ENCODE peak calls at places on chromosomes 4 and X, in five cellular contexts. One of them, this sample, is unnamed.

GRCh38 chr4:175531405-175532091 is 280.5 kb downstream of the GPM6A start:
- DNase-seq in Peyer's patch: no peak
- DNase-seq in SK-N-SH: no peak
- DNase-seq in upper lobe of left lung: no peak
- DNase-seq in naive thymus-derived CD4-positive, alpha-beta T cell: no peak
- DNase-seq in this sample: no peak

GRCh38 chr4:94889961-94890360 is 132.2 kb downstream of the BMPR1B start:
- DNase-seq in Peyer's patch: no peak
- DNase-seq in SK-N-SH: no peak
- DNase-seq in upper lobe of left lung: no peak
- DNase-seq in naive thymus-derived CD4-positive, alpha-beta T cell: no peak
- DNase-seq in this sample: no peak

GRCh38 chrX:39764441-39764914 is 333.3 kb downstream of the BCOR start:
- DNase-seq in Peyer's patch: no peak
- DNase-seq in SK-N-SH: no peak
- DNase-seq in upper lobe of left lung: no peak
- DNase-seq in naive thymus-derived CD4-positive, alpha-beta T cell: no peak
- DNase-seq in this sample: no peak

GRCh38 chr4:168846414-168846813 is 163.6 kb downstream of the CBR4 start:
- DNase-seq in Peyer's patch: no peak
- DNase-seq in SK-N-SH: no peak
- DNase-seq in upper lobe of left lung: no peak
- DNase-seq in naive thymus-derived CD4-positive, alpha-beta T cell: no peak
- DNase-seq in this sample: no peak

GRCh38 chr4:171025776-171026175 is 787.4 kb upstream of the GALNTL6 start:
- DNase-seq in Peyer's patch: no peak
- DNase-seq in SK-N-SH: no peak
- DNase-seq in upper lobe of left lung: no peak
- DNase-seq in naive thymus-derived CD4-positive, alpha-beta T cell: no peak
- DNase-seq in this sample: no peak

GRCh38 chr4:153227501-153227900 is 23.3 kb downstream of the TRIM2 start:
- DNase-seq in Peyer's patch: no peak
- DNase-seq in SK-N-SH: no peak
- DNase-seq in upper lobe of left lung: no peak
- DNase-seq in naive thymus-derived CD4-positive, alpha-beta T cell: no peak
- DNase-seq in this sample: no peak

GRCh38 chrX:136067097-136067496 is 80.2 kb upstream of the FHL1 start:
- DNase-seq in Peyer's patch: no peak
- DNase-seq in SK-N-SH: no peak
- DNase-seq in upper lobe of left lung: no peak
- DNase-seq in naive thymus-derived CD4-positive, alpha-beta T cell: no peak
- DNase-seq in this sample: no peak

GRCh38 chr4:20288047-20288650 is 36.4 kb downstream of the SLIT2 start:
- DNase-seq in Peyer's patch: no peak
- DNase-seq in SK-N-SH: no peak
- DNase-seq in upper lobe of left lung: no peak
- DNase-seq in naive thymus-derived CD4-positive, alpha-beta T cell: no peak
- DNase-seq in this sample: no peak

GRCh38 chrX:143027262-143027661 is 1.5 kb downstream of the SPANXN4 start:
- DNase-seq in Peyer's patch: no peak
- DNase-seq in SK-N-SH: no peak
- DNase-seq in upper lobe of left lung: no peak
- DNase-seq in naive thymus-derived CD4-positive, alpha-beta T cell: no peak
- DNase-seq in this sample: no peak

GRCh38 chr4:686371-687040 is 2.4 kb downstream of the SLC49A3 start:
- DNase-seq in Peyer's patch: no peak
- DNase-seq in SK-N-SH: no peak
- DNase-seq in upper lobe of left lung: peak; percentile 79
- DNase-seq in naive thymus-derived CD4-positive, alpha-beta T cell: no peak
- DNase-seq in this sample: no peak

GRCh38 chr4:181293014-181293413 is 950.2 kb upstream of the TENM3 start:
- DNase-seq in Peyer's patch: no peak
- DNase-seq in SK-N-SH: no peak
- DNase-seq in upper lobe of left lung: no peak
- DNase-seq in naive thymus-derived CD4-positive, alpha-beta T cell: no peak
- DNase-seq in this sample: no peak

GRCh38 chrX:110600745-110601310 is 194.8 kb downstream of the CHRDL1 start:
- DNase-seq in Peyer's patch: no peak
- DNase-seq in SK-N-SH: no peak
- DNase-seq in upper lobe of left lung: no peak
- DNase-seq in naive thymus-derived CD4-positive, alpha-beta T cell: no peak
- DNase-seq in this sample: no peak

GRCh38 chr4:5044341-5044740 is 6.9 kb upstream of the STK32B start:
- DNase-seq in Peyer's patch: no peak
- DNase-seq in SK-N-SH: no peak
- DNase-seq in upper lobe of left lung: no peak
- DNase-seq in naive thymus-derived CD4-positive, alpha-beta T cell: no peak
- DNase-seq in this sample: no peak

GRCh38 chrX:13051529-13052172 is 7.2 kb upstream of the FAM9C start:
- DNase-seq in Peyer's patch: no peak
- DNase-seq in SK-N-SH: no peak
- DNase-seq in upper lobe of left lung: no peak
- DNase-seq in naive thymus-derived CD4-positive, alpha-beta T cell: peak; percentile 87
- DNase-seq in this sample: no peak

GRCh38 chrX:103608305-103608963 is 671 bp downstream of the TCEAL3 start:
- DNase-seq in Peyer's patch: no peak
- DNase-seq in SK-N-SH: peak; percentile 30
- DNase-seq in upper lobe of left lung: peak; percentile 39
- DNase-seq in naive thymus-derived CD4-positive, alpha-beta T cell: peak; percentile 12
- DNase-seq in this sample: no peak

GRCh38 chr4:86934147-86934771 is 552 bp upstream of the AFF1 start:
- DNase-seq in Peyer's patch: no peak
- DNase-seq in SK-N-SH: peak; percentile 25
- DNase-seq in upper lobe of left lung: no peak
- DNase-seq in naive thymus-derived CD4-positive, alpha-beta T cell: no peak
- DNase-seq in this sample: no peak

GRCh38 chr4:139153411-139154133 is 23.4 kb downstream of the ELF2 start:
- DNase-seq in Peyer's patch: no peak
- DNase-seq in SK-N-SH: no peak
- DNase-seq in upper lobe of left lung: no peak
- DNase-seq in naive thymus-derived CD4-positive, alpha-beta T cell: no peak
- DNase-seq in this sample: no peak

GRCh38 chrX:140432328-140433025 is 72.4 kb downstream of the SOX3 start:
- DNase-seq in Peyer's patch: no peak
- DNase-seq in SK-N-SH: no peak
- DNase-seq in upper lobe of left lung: no peak
- DNase-seq in naive thymus-derived CD4-positive, alpha-beta T cell: no peak
- DNase-seq in this sample: no peak

GRCh38 chr4:163748474-163748873 is 254.0 kb downstream of the TMA16 start:
- DNase-seq in Peyer's patch: no peak
- DNase-seq in SK-N-SH: peak; percentile 24
- DNase-seq in upper lobe of left lung: no peak
- DNase-seq in naive thymus-derived CD4-positive, alpha-beta T cell: no peak
- DNase-seq in this sample: no peak

DNA sequence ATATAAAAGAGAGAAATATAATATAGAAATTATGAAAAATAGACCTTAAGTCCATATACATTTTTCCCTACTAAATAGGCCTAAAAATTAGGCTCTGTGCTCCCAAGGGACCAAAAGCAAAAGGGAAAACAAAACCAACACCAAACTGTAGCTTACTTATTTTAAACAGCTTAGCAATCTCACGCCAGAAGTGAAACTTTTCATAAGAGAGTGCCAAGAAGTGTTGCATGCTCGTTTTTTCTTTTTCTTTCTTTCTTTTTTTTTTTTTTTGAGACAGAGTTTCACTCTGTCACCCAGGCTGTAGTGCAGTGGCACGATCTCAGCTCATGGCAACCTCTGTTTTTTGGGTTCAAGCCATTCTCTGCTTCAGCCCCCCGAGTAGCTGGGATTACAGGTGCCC is 250.4 kb downstream of the TMA16 start:
- DNase-seq in Peyer's patch: no peak
- DNase-seq in SK-N-SH: no peak
- DNase-seq in upper lobe of left lung: no peak
- DNase-seq in naive thymus-derived CD4-positive, alpha-beta T cell: no peak
- DNase-seq in this sample: no peak
- H3K4me3 ChIP-seq in Peyer's patch: no peak overlapping the region
- H3K4me3 ChIP-seq in SK-N-SH: no peak overlapping the region
- H3K4me3 ChIP-seq in upper lobe of left lung: no peak overlapping the region
- H3K4me3 ChIP-seq in naive thymus-derived CD4-positive, alpha-beta T cell: no peak overlapping the region
- H3K4me3 ChIP-seq in this sample: no peak overlapping the region

DNA sequence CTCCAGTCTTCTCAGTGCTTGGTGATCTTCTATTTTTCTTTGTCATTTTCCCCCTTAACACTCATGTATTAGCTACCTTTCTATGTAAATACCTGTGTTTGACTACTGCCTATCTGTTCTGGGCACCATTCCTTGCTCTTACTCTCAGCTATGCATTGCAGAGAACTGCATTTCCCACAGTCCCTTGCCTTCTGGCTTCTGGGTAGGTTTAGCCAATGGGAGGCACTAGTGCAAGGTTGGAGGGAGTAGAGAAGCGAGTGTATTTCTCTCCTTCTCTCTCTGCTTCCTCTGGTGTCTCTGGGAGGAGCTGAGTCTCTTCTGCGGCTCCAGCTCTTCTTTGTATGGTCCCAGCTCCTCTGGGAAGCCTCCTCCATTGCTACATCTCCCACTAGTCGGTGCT is 50.5 kb downstream of the CWH43 start:
- DNase-seq in Peyer's patch: no peak
- DNase-seq in SK-N-SH: no peak
- DNase-seq in upper lobe of left lung: no peak
- DNase-seq in naive thymus-derived CD4-positive, alpha-beta T cell: no peak
- DNase-seq in this sample: no peak
- H3K4me3 ChIP-seq in Peyer's patch: no peak overlapping the region
- H3K4me3 ChIP-seq in SK-N-SH: no peak overlapping the region
- H3K4me3 ChIP-seq in upper lobe of left lung: no peak overlapping the region
- H3K4me3 ChIP-seq in naive thymus-derived CD4-positive, alpha-beta T cell: no peak overlapping the region
- H3K4me3 ChIP-seq in this sample: no peak overlapping the region

DNA sequence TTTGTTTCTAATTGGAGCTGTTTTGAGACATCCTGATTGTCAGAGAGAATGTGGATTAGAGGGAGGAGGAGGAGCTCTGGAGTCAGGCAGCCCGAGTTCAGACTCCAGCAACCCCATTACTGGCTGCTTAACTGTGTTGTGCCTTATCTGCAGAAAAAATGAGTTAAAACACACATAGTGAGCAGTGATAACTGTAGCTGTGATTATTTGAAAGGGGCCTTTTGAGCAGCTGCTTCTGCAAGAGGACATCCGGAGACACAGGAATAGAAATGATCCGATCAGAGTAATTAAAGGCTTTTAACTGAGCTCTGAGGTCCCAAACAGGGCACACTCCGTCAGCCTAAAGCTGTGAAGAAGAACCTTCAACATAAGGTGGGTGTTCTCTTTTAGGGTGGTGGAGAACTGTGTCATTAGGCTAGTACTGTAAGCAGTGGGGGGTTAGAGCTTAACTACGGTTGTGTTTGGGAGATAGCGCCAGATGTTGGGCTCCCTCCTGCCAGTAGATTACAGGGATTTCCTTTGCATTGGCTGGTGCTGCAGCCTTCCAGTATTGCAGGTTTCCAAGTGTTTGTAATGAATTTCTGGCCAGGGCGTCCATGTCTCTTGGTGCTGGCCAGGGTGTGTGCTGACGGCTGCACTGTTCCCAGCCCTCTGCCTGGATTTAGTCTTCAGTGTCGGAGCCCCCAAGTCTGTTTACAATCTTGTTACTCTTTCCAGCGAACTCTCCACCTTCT is 24.3 kb downstream of the ADD1 start:
- DNase-seq in Peyer's patch: no peak
- DNase-seq in SK-N-SH: peak; percentile 58
- DNase-seq in upper lobe of left lung: no peak
- DNase-seq in naive thymus-derived CD4-positive, alpha-beta T cell: no peak
- DNase-seq in this sample: no peak
- H3K4me3 ChIP-seq in Peyer's patch: no peak overlapping the region
- H3K4me3 ChIP-seq in SK-N-SH: peak overlapping the region; percentile 7
- H3K4me3 ChIP-seq in upper lobe of left lung: peak overlapping the region; percentile 42
- H3K4me3 ChIP-seq in naive thymus-derived CD4-positive, alpha-beta T cell: no peak overlapping the region
- H3K4me3 ChIP-seq in this sample: no peak overlapping the region

GRCh38 chr4:55398461-55398860 is 2.7 kb downstream of the TMEM165 start:
- DNase-seq in Peyer's patch: no peak
- DNase-seq in SK-N-SH: no peak
- DNase-seq in upper lobe of left lung: no peak
- DNase-seq in naive thymus-derived CD4-positive, alpha-beta T cell: no peak
- DNase-seq in this sample: no peak
- H3K4me3 ChIP-seq in Peyer's patch: no peak overlapping the region
- H3K4me3 ChIP-seq in SK-N-SH: peak overlapping the region; percentile 90
- H3K4me3 ChIP-seq in upper lobe of left lung: peak overlapping the region; percentile 98
- H3K4me3 ChIP-seq in naive thymus-derived CD4-positive, alpha-beta T cell: peak overlapping the region; percentile 23
- H3K4me3 ChIP-seq in this sample: no peak overlapping the region

GRCh38 chr4:17814140-17814539 is 3.4 kb downstream of the NCAPG start:
- DNase-seq in Peyer's patch: no peak
- DNase-seq in SK-N-SH: no peak
- DNase-seq in upper lobe of left lung: no peak
- DNase-seq in naive thymus-derived CD4-positive, alpha-beta T cell: no peak
- DNase-seq in this sample: no peak

GRCh38 chr4:17816142-17816541 is 5.4 kb downstream of the NCAPG start:
- DNase-seq in Peyer's patch: no peak
- DNase-seq in SK-N-SH: no peak
- DNase-seq in upper lobe of left lung: no peak
- DNase-seq in naive thymus-derived CD4-positive, alpha-beta T cell: no peak
- DNase-seq in this sample: no peak

GRCh38 chr4:17812125-17812524 is 1.3 kb downstream of the NCAPG start:
- DNase-seq in Peyer's patch: no peak
- DNase-seq in SK-N-SH: no peak
- DNase-seq in upper lobe of left lung: no peak
- DNase-seq in naive thymus-derived CD4-positive, alpha-beta T cell: no peak
- DNase-seq in this sample: no peak

GRCh38 chr4:17812801-17813200 is 2.0 kb downstream of the NCAPG start:
- DNase-seq in Peyer's patch: no peak
- DNase-seq in SK-N-SH: no peak
- DNase-seq in upper lobe of left lung: no peak
- DNase-seq in naive thymus-derived CD4-positive, alpha-beta T cell: no peak
- DNase-seq in this sample: no peak

DNA sequence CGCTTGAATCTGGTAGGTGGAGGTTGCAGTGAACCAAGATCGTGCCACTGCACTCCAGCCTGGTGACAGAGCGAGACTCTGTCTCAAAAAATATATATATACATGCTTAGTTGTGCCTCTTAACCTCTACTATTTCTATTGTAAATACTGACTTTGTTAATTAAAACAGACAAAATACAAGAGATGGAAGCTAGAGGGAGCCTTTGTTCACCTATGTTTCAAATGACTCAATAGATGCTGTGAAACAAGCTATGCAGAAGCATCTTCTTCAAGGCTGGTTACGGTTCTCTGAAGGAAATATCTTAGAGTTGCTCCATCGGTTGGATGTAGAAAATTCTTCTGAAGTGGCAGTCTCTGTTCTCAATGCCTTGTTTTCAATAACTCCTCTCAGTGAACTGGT is 6.2 kb downstream of the NCAPG start:
- DNase-seq in Peyer's patch: no peak
- DNase-seq in SK-N-SH: peak; percentile 24
- DNase-seq in upper lobe of left lung: no peak
- DNase-seq in naive thymus-derived CD4-positive, alpha-beta T cell: peak; percentile 53
- DNase-seq in this sample: no peak
- H3K4me3 ChIP-seq in Peyer's patch: no peak overlapping the region
- H3K4me3 ChIP-seq in SK-N-SH: no peak overlapping the region
- H3K4me3 ChIP-seq in upper lobe of left lung: no peak overlapping the region
- H3K4me3 ChIP-seq in naive thymus-derived CD4-positive, alpha-beta T cell: no peak overlapping the region
- H3K4me3 ChIP-seq in this sample: no peak overlapping the region

GRCh38 chrX:56802428-56802827 is 73.4 kb downstream of the NBDY start:
- DNase-seq in Peyer's patch: no peak
- DNase-seq in SK-N-SH: no peak
- DNase-seq in upper lobe of left lung: no peak
- DNase-seq in naive thymus-derived CD4-positive, alpha-beta T cell: no peak
- DNase-seq in this sample: no peak
- H3K4me3 ChIP-seq in Peyer's patch: no peak overlapping the region
- H3K4me3 ChIP-seq in SK-N-SH: no peak overlapping the region
- H3K4me3 ChIP-seq in upper lobe of left lung: no peak overlapping the region
- H3K4me3 ChIP-seq in naive thymus-derived CD4-positive, alpha-beta T cell: no peak overlapping the region
- H3K4me3 ChIP-seq in this sample: no peak overlapping the region

This sample was measured in effector memory CD4-positive, alpha-beta T cell.